ENCODE peak calls at places on chromosomes 2 and 18, in seven cellular contexts. E, D, C, K, W, T and S are unnamed samples.

GRCh38 chr2:238282861-238283738 is 5.3 kb downstream of the PER2 start:
- DNase-seq in E (no peak), D (no peak), C (no peak), K (no peak), W (no peak), T (no peak), S (no peak)

GRCh38 chr2:210169871-210170441 is 1.3 kb downstream of the KANSL1L start:
- DNase-seq in E (no peak), D (peak; percentile 36), C (no peak), K (peak; percentile 45), W (peak; percentile 92), T (peak; percentile 61), S (peak; percentile 71)

GRCh38 chr2:64987001-64987962 is 1.9 kb upstream of the SLC1A4 start:
- DNase-seq in E (no peak), D (peak; percentile 20), C (no peak), K (no peak), W (peak; percentile 65), T (peak; percentile 33), S (no peak)

GRCh38 chr2:71417300-71418202 is 35.8 kb upstream of the DYSF start:
- DNase-seq in E (peak; percentile 10), D (no peak), C (peak; percentile 19), K (peak; percentile 6), W (no peak), T (peak; percentile 10), S (no peak)

GRCh38 chr18:28267878-28268625 is 91.1 kb upstream of the CDH2 start:
- DNase-seq in E (no peak), D (peak; percentile 66), C (no peak), K (no peak), W (peak; percentile 32), T (no peak), S (no peak)

GRCh38 chr2:9813312-9814128 is 29.8 kb upstream of the TAF1B start:
- DNase-seq in E (no peak), D (peak; percentile 80), C (peak; percentile 92), K (peak; percentile 84), W (peak; percentile 81), T (peak; percentile 59), S (peak; percentile 23)

GRCh38 chr2:25356088-25356487 is 14.4 kb upstream of the DNMT3A start:
- DNase-seq in E (no peak), D (no peak), C (no peak), K (no peak), W (no peak), T (no peak), S (no peak)

GRCh38 chr2:9593936-9594335 is 36.9 kb downstream of the YWHAQ start:
- DNase-seq in E (no peak), D (no peak), C (no peak), K (no peak), W (peak; percentile 32), T (no peak), S (no peak)

GRCh38 chr2:54073796-54074195 is 41.6 kb upstream of the ACYP2 start:
- DNase-seq in E (peak; percentile 85), D (peak; percentile 96), C (no peak), K (peak; percentile 36), W (peak; percentile 26), T (peak; percentile 25), S (peak; percentile 81)

GRCh38 chr2:5692561-5693287 is 540 bp downstream of the SOX11 start:
- DNase-seq in E (no peak), D (no peak), C (peak; percentile 54), K (peak; percentile 58), W (peak; percentile 17), T (no peak), S (no peak)

GRCh38 chr2:240642806-240643092 is 17.5 kb downstream of the GPR35 start:
- DNase-seq in E (no peak), D (no peak), C (no peak), K (no peak), W (no peak), T (no peak), S (no peak)

GRCh38 chr2:233152541-233152940 is 92.4 kb downstream of the INPP5D start:
- DNase-seq in E (no peak), D (no peak), C (no peak), K (no peak), W (peak; percentile 69), T (no peak), S (no peak)

GRCh38 chr2:42693013-42693575 is 70.8 kb downstream of the OXER1 start:
- DNase-seq in E (no peak), D (no peak), C (no peak), K (no peak), W (peak; percentile 6), T (no peak), S (no peak)

GRCh38 chr2:109435866-109436634 is 177.7 kb downstream of the SEPTIN10 start:
- DNase-seq in E (no peak), D (no peak), C (no peak), K (no peak), W (peak; percentile 72), T (no peak), S (no peak)

GRCh38 chr2:174606336-174606735 is 8.7 kb upstream of the WIPF1 start:
- DNase-seq in E (no peak), D (peak; percentile 89), C (no peak), K (peak; percentile 73), W (peak; percentile 95), T (no peak), S (no peak)

GRCh38 chr2:226387499-226387942 is 412.1 kb downstream of the IRS1 start:
- DNase-seq in E (no peak), D (no peak), C (no peak), K (no peak), W (peak; percentile 6), T (no peak), S (no peak)

GRCh38 chr2:101360229-101360628 is 27.1 kb downstream of the CREG2 start:
- DNase-seq in E (peak; percentile 75), D (peak; percentile 89), C (no peak), K (peak; percentile 56), W (peak; percentile 14), T (no peak), S (peak; percentile 73)
- TF ChIP-seq EZH2 in E (no peak), D (no peak), C (no peak), K (no peak), W (no peak), T (no peak), S (no peak)

DNA sequence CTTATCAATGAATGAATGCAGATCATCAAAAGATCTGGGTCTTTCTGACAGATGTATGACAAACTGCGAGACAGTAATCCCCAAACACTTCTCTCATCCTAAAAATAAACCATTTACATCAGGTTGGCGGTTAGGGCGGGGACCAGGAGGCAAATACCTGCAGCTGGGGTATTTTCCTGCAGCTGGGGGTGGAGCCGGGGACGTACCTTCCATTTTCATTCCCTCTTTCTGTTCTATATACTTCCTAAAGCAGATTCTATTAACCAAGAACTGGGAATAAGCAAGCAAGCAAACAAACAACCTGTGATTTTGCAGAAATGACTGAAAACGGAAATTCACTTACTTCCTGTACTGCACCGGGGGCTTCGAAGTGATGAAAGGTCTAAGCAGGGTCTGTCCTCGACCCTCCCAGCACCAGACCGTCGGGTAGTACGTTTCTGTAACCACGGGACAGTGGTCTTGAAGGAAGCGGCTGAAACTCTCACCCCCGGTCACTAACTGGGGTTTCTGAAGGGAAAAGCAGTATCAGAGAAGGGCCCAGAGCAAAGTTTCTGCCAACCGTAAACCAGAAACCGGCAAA is 1.2 kb downstream of the ABHD3 start:
- DNase-seq in E (no peak), D (peak; percentile 48), C (peak; percentile 64), K (no peak), W (no peak), T (peak; percentile 73), S (no peak)
- H3K9me2 ChIP-seq in E (no peaks in the 10 kb centered on the region), D (no peaks in the 10 kb centered on the region), C (peaks cover 4% of the 10 kb centered on the region), K (no peaks in the 10 kb centered on the region), W (no peaks in the 10 kb centered on the region), T (no peaks in the 10 kb centered on the region), S (no peaks in the 10 kb centered on the region)

GRCh38 chr2:33278245-33278943 is 198.1 kb upstream of the RASGRP3 start:
- DNase-seq in E (no peak), D (no peak), C (no peak), K (no peak), W (no peak), T (no peak), S (no peak)
- H3K4me2 ChIP-seq in E (no peak overlapping the region), D (no peak overlapping the region), C (no peak overlapping the region), K (no peak overlapping the region), W (no peak overlapping the region), T (no peak overlapping the region), S (no peak overlapping the region)

DNA sequence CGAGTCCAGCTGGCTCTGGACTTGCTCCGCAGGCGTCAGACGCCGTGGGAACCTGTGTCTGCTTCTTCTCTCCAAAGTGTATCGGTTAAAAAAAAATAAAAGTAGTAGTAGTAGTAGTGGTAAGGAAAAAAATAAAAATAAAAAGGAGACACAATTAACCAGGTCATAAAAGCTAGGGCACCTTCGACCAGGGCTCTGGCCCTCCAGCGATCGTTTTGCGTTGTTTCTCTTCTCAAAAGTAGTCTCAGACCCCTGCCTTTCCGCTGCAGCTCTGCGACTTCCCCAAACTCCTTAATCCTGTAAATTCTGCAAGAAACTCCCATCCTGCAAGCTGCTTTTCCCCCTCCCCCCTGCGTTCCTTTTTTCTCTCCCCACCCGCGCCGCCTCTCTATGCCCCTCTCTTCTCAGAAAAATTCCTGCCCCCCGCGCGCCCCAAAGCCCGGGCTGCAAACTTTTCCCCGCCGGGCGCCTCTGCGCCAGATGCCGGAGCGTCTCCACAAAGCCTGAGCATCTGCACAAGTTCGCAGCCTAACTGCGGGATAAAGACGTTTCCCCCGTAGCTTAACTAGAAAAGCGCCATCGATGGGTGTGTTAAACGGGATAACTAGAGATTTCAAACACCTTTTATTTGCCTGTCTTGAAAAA is 1.9 kb upstream of the SALL3 start:
- DNase-seq in E (no peak), D (no peak), C (peak; percentile 60), K (no peak), W (no peak), T (no peak), S (no peak)
- TF ChIP-seq EZH2 in E (no peak), D (no peak), C (peak; percentile 79), K (no peak), W (no peak), T (no peak), S (no peak)

GRCh38 chr2:138841459-138841858 is 61.3 kb upstream of the NXPH2 start:
- DNase-seq in E (no peak), D (no peak), C (peak; percentile 39), K (no peak), W (no peak), T (no peak), S (no peak)
- H3K9me2 ChIP-seq in E (no peaks in the 10 kb centered on the region), D (no peaks in the 10 kb centered on the region), C (no peaks in the 10 kb centered on the region), K (no peaks in the 10 kb centered on the region), W (no peaks in the 10 kb centered on the region), T (no peaks in the 10 kb centered on the region), S (no peaks in the 10 kb centered on the region)

DNA sequence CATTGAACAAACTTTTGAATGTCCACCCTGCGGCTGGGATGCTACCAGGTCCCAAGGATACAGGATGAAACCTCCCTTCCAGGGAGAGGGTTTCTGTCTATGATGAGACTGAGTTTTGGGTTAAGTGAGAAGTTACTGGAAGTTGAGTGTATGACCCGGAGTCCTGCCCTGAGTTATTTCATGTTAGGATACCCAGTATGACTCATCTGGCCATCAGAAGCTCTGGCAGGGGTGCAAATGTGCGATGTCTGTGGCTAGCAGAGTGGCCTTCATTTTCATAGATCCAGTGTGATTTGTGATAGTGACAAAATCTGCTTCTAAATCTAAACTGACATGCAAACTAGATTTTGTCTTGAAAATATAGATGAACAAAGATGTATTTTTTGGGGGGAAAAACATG is 55.3 kb downstream of the KCTD1 start:
- DNase-seq in E (no peak), D (no peak), C (no peak), K (no peak), W (peak; percentile 60), T (no peak), S (no peak)
- H3K4me2 ChIP-seq in E (peak overlapping the region; percentile 23), D (no peak overlapping the region), C (no peak overlapping the region), K (no peak overlapping the region), W (peak overlapping the region; percentile 14), T (no peak overlapping the region), S (no peak overlapping the region)